ENCODE peak calls at places on chromosomes 2 and 18, in four cellular contexts. X is K562, Q is HepG2, W is GM12891. M is an unnamed sample.

GRCh38 chr2:174729797-174730529 is 34.3 kb downstream of the CHRNA1 start:
- DNase-seq in X (no peak), Q (no peak), W (no peak), M (no peak)

GRCh38 chr2:105144941-105145300 is 96.6 kb upstream of the GPR45 start:
- DNase-seq in X (no peak), Q (no peak), W (no peak), M (no peak)

GRCh38 chr2:67566958-67567635 is 170.0 kb downstream of the ETAA1 start:
- DNase-seq in X (no peak), Q (no peak), W (no peak), M (no peak)

GRCh38 chr18:77098554-77099174 is 33.9 kb downstream of the MBP start:
- DNase-seq in X (no peak), Q (no peak), W (no peak), M (no peak)

GRCh38 chr2:121699421-121700328 is 37.0 kb downstream of the NIFK start:
- DNase-seq in X (peak), Q (peak), W (peak), M (peak)

GRCh38 chr2:180523629-180524340 is 456.6 kb upstream of the UBE2E3 start:
- DNase-seq in X (no peak), Q (no peak), W (no peak), M (no peak)

GRCh38 chr2:61014805-61015204 is 2.7 kb upstream of the PEX13 start:
- DNase-seq in X (no peak), Q (no peak), W (no peak), M (no peak)

GRCh38 chr18:25305584-25305983 is 46.4 kb downstream of the ZNF521 start:
- DNase-seq in X (no peak), Q (no peak), W (no peak), M (no peak)

GRCh38 chr2:102943251-102943650 is 181.4 kb downstream of the TMEM182 start:
- DNase-seq in X (no peak), Q (no peak), W (no peak), M (no peak)

GRCh38 chr2:61816480-61817355 is 37.1 kb downstream of the FAM161A start:
- DNase-seq in X (no peak), Q (no peak), W (no peak), M (no peak)

GRCh38 chr18:23071285-23071684 is 64.0 kb upstream of the CABLES1 start:
- DNase-seq in X (no peak), Q (no peak), W (peak), M (peak)

GRCh38 chr2:220814441-220814840 is 757.7 kb downstream of the EPHA4 start:
- DNase-seq in X (no peak), Q (no peak), W (no peak), M (no peak)

GRCh38 chr2:164972216-164972615 is 16.9 kb upstream of the SLC38A11 start:
- DNase-seq in X (no peak), Q (no peak), W (no peak), M (no peak)

GRCh38 chr2:769771-770170 is 92.6 kb upstream of the TMEM18 start:
- DNase-seq in X (no peak), Q (no peak), W (no peak), M (no peak)

GRCh38 chr18:55811964-55812363 is 224.0 kb upstream of the TCF4 start:
- DNase-seq in X (no peak), Q (no peak), W (no peak), M (no peak)

GRCh38 chr2:54966837-54967236 is 83.4 kb downstream of the RTN4 start:
- DNase-seq in X (no peak), Q (no peak), W (no peak), M (no peak)

GRCh38 chr2:174444761-174445160 is 42.1 kb downstream of the GPR155 start:
- DNase-seq in X (no peak), Q (no peak), W (no peak), M (no peak)

GRCh38 chr2:57880446-57880845 is 166.2 kb upstream of the VRK2 start:
- DNase-seq in X (no peak), Q (no peak), W (no peak), M (no peak)

GRCh38 chr18:67104700-67105284 is 411.7 kb downstream of the DSEL start:
- DNase-seq in X (no peak), Q (peak), W (no peak), M (no peak)

GRCh38 chr18:44036500-44036899 is 644.2 kb upstream of the SETBP1 start:
- DNase-seq in X (no peak), Q (no peak), W (no peak), M (no peak)

GRCh38 chr2:219245899-219246230 is 586 bp downstream of the STK16 start:
- DNase-seq in X (no peak), Q (no peak), W (no peak), M (no peak)
- TF ChIP-seq TAF1 in X (no peak), Q (no peak), W (no peak), M (no peak)

GRCh38 chr2:120262150-120262549 is 9.5 kb downstream of the RALB start:
- DNase-seq in X (no peak), Q (no peak), W (no peak), M (no peak)

GRCh38 chr2:120258140-120258539 is 5.5 kb downstream of the RALB start:
- DNase-seq in X (no peak), Q (no peak), W (no peak), M (no peak)

GRCh38 chr2:120262761-120263428 is 10.2 kb downstream of the RALB start:
- DNase-seq in X (peak), Q (no peak), W (no peak), M (no peak)

GRCh38 chr2:120261387-120262006 is 8.8 kb downstream of the RALB start:
- DNase-seq in X (no peak), Q (no peak), W (no peak), M (no peak)

DNA sequence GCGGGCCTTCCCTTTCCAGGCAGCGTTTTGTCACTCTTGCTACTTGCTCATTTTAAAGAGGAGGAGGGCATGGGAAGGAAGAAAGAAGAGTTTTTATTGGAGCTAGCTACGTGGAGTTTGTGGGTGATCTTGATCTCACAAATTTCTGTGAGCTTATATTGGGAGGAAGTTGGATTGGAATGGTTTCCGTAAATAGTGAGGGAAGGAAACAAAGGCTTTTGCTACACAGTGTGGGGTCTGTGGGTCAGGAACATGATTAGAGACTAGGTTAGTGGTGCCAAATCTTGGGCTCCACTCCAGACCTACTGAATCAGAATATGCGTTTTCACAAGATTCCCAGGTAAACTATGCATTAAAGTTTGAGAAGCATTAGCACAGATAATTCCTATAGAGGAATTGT is 8.1 kb downstream of the RALB start:
- DNase-seq in X (no peak), Q (no peak), W (no peak), M (no peak)
- TF ChIP-seq POLR2AphosphoS5 in X (no peak), Q (no peak), W (no peak), M (no peak)

DNA sequence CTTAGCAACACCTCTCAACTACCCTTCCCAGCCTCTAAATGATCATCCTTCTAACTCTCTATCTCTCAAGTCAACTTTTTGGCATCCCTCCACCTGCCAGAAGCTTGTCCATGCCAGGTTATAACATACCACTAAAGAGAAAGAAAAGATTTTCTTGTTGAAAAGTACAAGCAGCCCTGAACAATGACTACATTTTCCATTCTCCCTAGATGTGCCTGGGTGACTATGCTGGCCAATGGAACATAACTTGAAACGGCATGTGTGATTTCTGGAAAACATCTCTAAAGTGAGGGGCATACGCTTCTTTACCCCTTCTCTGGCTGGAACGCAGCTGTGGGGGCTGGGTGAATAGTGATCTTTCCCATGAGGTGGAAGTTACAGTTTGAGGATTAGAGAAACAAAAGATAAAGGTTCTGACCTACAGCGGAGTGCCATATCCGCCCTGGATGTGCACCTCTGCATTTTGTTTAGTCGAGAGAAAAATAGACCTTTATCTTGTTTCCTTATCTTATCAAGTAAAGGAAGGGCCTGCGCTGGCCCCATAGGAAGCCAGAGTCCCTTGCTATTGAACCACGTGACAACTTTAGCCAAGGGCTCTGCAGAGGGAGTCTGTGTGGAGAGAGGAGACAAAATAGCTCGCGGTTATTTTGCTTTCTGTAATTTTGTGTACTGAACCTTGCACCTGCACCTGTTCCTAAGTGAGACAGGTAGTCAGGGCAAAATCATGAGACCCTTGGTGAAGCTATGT is 436.8 kb downstream of the TGIF1 start:
- DNase-seq in X (no peak), Q (no peak), W (no peak), M (no peak)
- TF ChIP-seq POLR2A in X (no peak), Q (no peak), W (no peak), M (no peak)

DNA sequence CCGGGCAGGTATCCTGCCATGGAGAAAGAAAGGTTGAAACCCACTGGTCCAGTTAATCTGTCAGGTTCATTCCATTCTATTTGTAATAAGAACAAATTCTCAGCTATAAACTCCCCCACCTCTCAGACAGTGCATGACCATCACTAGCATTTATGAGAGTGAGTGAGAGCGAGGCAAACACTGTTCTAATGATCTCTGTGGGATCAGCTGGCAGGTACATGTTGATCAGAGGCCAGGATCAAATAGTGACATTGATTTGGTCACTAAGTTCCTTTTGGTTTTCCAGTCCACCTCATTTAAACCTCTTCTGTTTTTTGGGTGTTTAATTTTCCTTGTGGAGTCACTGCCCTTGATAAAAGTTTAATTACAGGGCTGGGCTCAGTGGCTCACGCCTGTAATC is 423.1 kb upstream of the CHST9 start:
- DNase-seq in X (no peak), Q (no peak), W (no peak), M (no peak)
- TF ChIP-seq TAF1 in X (no peak), Q (no peak), W (no peak), M (no peak)

GRCh38 chr2:29310665-29311348 is 195.6 kb downstream of the CLIP4 start:
- DNase-seq in X (no peak), Q (no peak), W (no peak), M (no peak)

GRCh38 chr2:29317801-29318485 is 202.7 kb downstream of the CLIP4 start:
- DNase-seq in X (no peak), Q (no peak), W (no peak), M (no peak)

GRCh38 chr2:29317077-29317517 is 201.9 kb downstream of the CLIP4 start:
- DNase-seq in X (no peak), Q (no peak), W (peak), M (no peak)

GRCh38 chr2:29311458-29311857 is 196.2 kb downstream of the CLIP4 start:
- DNase-seq in X (no peak), Q (no peak), W (no peak), M (no peak)

GRCh38 chr2:29314816-29315571 is 199.8 kb downstream of the CLIP4 start:
- DNase-seq in X (no peak), Q (no peak), W (peak), M (peak)
- TF ChIP-seq POLR2AphosphoS5 in X (no peak), Q (no peak), W (no peak), M (no peak)

GRCh38 chr2:26971911-26972786 is 1.7 kb downstream of the MAPRE3 start:
- DNase-seq in X (no peak), Q (no peak), W (no peak), M (no peak)

GRCh38 chr2:26970928-26971627 is 641 bp downstream of the MAPRE3 start:
- DNase-seq in X (peak), Q (no peak), W (no peak), M (no peak)

GRCh38 chr2:26968001-26968400 is 2.4 kb upstream of the MAPRE3 start:
- DNase-seq in X (no peak), Q (no peak), W (no peak), M (no peak)

GRCh38 chr2:26969089-26969844 is 1.2 kb upstream of the MAPRE3 start:
- DNase-seq in X (no peak), Q (no peak), W (no peak), M (no peak)

DNA sequence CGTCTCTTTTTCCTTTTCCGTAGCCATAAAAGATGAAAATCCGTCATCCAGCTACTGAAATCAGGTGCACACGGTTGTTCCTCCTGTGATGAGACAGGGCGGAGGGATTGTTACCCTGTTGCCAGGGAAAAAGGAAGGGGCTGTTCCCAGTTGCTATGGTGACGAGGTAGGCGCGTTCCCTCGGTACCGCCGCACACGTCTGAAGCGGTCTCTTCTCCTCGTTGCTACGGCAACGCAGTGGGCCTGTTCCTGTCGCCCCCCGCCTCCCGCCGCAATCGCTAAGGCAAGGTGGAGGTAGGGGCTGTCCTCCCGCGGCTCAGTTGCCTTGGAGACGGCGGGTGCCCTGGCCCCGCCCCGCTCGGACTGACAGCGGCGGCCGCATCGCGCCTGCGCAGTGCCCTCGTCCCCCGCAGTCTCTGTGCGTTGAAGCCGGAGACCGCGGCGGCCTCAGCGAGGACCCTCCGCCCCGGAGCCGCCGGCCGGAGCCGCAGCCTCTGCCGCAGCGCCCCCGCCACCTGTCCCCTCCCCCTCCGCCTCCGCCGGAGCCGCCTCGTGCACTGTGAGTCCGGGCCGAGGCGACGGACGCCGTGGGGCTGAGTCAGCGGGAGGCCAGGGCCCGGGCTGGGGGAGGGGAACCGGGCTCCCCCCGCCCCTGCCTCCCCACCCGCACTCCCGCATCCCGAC is at the start of gene MAPRE3:
- DNase-seq in X (peak), Q (peak), W (peak), M (peak)
- TF ChIP-seq POLR2A in X (no peak), Q (no peak), W (no peak), M (no peak)

GRCh38 chr2:17538844-17539554 is 1.5 kb upstream of the VSNL1 start:
- DNase-seq in X (peak), Q (peak), W (peak), M (no peak)

GRCh38 chr2:17541514-17541950 is 1.0 kb downstream of the VSNL1 start:
- DNase-seq in X (no peak), Q (no peak), W (no peak), M (no peak)

GRCh38 chr2:17540813-17541513 is 467 bp downstream of the VSNL1 start:
- DNase-seq in X (no peak), Q (no peak), W (no peak), M (no peak)

GRCh38 chr2:17539596-17539992 is 902 bp upstream of the VSNL1 start:
- DNase-seq in X (no peak), Q (peak), W (no peak), M (no peak)

DNA sequence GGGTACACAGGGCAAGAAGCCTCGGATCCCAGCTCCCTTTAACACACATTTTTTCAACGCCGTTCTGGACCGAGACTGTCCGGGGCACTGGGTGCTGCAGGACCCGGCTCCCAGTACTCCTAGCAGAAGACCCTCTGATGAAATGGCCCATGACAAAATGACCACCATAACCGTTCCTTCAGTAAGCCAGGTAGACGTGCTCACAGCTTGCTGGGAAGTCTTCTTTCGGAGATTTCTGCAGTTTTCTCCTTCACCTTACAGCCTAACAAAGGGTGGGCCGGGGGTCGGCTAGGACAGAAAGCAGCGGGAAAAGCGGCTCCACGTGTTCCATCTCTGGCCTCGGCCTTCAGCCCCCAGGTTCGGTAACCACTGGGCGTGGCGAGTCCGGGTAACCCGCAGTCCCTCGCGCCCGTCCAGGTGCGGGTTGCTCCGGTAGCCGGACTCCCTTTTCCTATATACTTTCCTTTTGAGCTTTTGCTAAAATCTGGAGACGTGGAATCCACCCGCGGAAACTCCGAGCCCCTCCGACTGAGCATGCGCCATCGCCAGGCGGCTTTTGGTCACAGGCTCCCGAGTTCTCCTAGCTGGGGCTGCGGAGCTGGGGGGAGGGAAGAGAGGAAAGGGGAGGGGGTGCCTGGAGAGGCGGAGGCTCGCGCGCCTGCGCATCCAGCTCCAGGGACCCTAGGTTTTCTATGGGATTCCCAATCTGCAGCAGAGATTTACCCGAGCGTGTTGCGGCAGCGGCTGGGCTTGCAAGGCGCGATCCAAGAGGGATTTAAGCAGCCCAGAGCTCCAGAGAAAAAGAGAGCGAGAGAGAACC is at the start of gene VSNL1:
- DNase-seq in X (peak), Q (peak), W (no peak), M (no peak)
- TF ChIP-seq TAF1 in X (no peak), Q (peak), W (no peak), M (no peak)